ENCODE peak calls at places on chromosome 12, in six cellular contexts. H is GM23248; P is GM19239; M is A549; T is MG63; J is stimulated activated CD8-positive, alpha-beta memory T cell treated with anti-CD3 and anti-CD28 coated beads, Interleukin-4, amount 100 ng/mL, for 24 hours. R is an unnamed sample.

GRCh38 chr12:47102845-47103666 is 23.3 kb upstream of the AMIGO2 start:
- DNase-seq in H (peak), P (no peak), M (no peak), T (peak), J (no peak), R (no peak)

GRCh38 chr12:80862606-80863005 is 75.1 kb downstream of the LIN7A start:
- DNase-seq in H (peak), P (no peak), M (no peak), T (no peak), J (no peak), R (no peak)

GRCh38 chr12:87953257-87953860 is 75.8 kb downstream of the C12orf50 start:
- DNase-seq in H (peak), P (no peak), M (peak), T (no peak), J (no peak), R (peak)

GRCh38 chr12:124392991-124393790 is 98.3 kb downstream of the RFLNA start:
- DNase-seq in H (peak), P (no peak), M (peak), T (peak), J (no peak), R (no peak)

GRCh38 chr12:94603434-94604068 is 46.8 kb downstream of the TMCC3 start:
- DNase-seq in H (peak), P (no peak), M (peak), T (peak), J (peak), R (no peak)

GRCh38 chr12:78229491-78230209 is 399.0 kb downstream of the NAV3 start:
- DNase-seq in H (peak), P (peak), M (peak), T (peak), J (no peak), R (peak)

GRCh38 chr12:108622425-108622824 is 11.3 kb downstream of the SELPLG start:
- DNase-seq in H (no peak), P (no peak), M (peak), T (no peak), J (no peak), R (peak)

GRCh38 chr12:31618228-31619025 is 27.5 kb upstream of the DENND5B start:
- DNase-seq in H (no peak), P (no peak), M (no peak), T (no peak), J (no peak), R (no peak)

GRCh38 chr12:70695361-70696023 is 58.3 kb upstream of the PTPRB start:
- DNase-seq in H (no peak), P (no peak), M (no peak), T (no peak), J (no peak), R (no peak)

GRCh38 chr12:116916714-116917114 is 6.0 kb downstream of the FBXW8 start:
- DNase-seq in H (peak), P (no peak), M (peak), T (peak), J (peak), R (peak)